ENCODE peak calls at places on chromosomes 5 and 9, in seven cellular contexts. One of them, this sample, is unnamed. For H3K36me3, the result is how much of the 10 kb centered on the place peaks cover.

GRCh38 chr5:68344447-68345111 is 129.0 kb downstream of the PIK3R1 start:
- DNase-seq in hepatocyte: peak
- DNase-seq in psoas muscle: no peak
- DNase-seq in transverse colon: no peak
- DNase-seq in tibial artery: no peak
- DNase-seq in heart left ventricle: no peak
- DNase-seq in PC-9: peak
- DNase-seq in this sample: no peak

GRCh38 chr5:142966146-142966455 is 195.9 kb downstream of the ARHGAP26 start:
- DNase-seq in hepatocyte: no peak
- DNase-seq in psoas muscle: no peak
- DNase-seq in transverse colon: no peak
- DNase-seq in tibial artery: no peak
- DNase-seq in heart left ventricle: no peak
- DNase-seq in PC-9: no peak
- DNase-seq in this sample: no peak

GRCh38 chr5:145479271-145479670 is 355.9 kb downstream of the PRELID2 start:
- DNase-seq in hepatocyte: no peak
- DNase-seq in psoas muscle: no peak
- DNase-seq in transverse colon: no peak
- DNase-seq in tibial artery: no peak
- DNase-seq in heart left ventricle: no peak
- DNase-seq in PC-9: no peak
- DNase-seq in this sample: no peak

GRCh38 chr5:54477941-54478478 is 22.5 kb downstream of the HSPB3 start:
- DNase-seq in hepatocyte: no peak
- DNase-seq in psoas muscle: no peak
- DNase-seq in transverse colon: no peak
- DNase-seq in tibial artery: no peak
- DNase-seq in heart left ventricle: no peak
- DNase-seq in PC-9: no peak
- DNase-seq in this sample: no peak

GRCh38 chr9:111375817-111376564 is 46.0 kb upstream of the OR2K2 start:
- DNase-seq in hepatocyte: no peak
- DNase-seq in psoas muscle: no peak
- DNase-seq in transverse colon: no peak
- DNase-seq in tibial artery: no peak
- DNase-seq in heart left ventricle: no peak
- DNase-seq in PC-9: peak
- DNase-seq in this sample: no peak

GRCh38 chr9:88018101-88018500 is 43.8 kb upstream of the CDK20 start:
- DNase-seq in hepatocyte: no peak
- DNase-seq in psoas muscle: no peak
- DNase-seq in transverse colon: no peak
- DNase-seq in tibial artery: no peak
- DNase-seq in heart left ventricle: no peak
- DNase-seq in PC-9: no peak
- DNase-seq in this sample: no peak

GRCh38 chr5:76125888-76126287 is 42.7 kb downstream of the SV2C start:
- DNase-seq in hepatocyte: no peak
- DNase-seq in psoas muscle: no peak
- DNase-seq in transverse colon: no peak
- DNase-seq in tibial artery: no peak
- DNase-seq in heart left ventricle: no peak
- DNase-seq in PC-9: no peak
- DNase-seq in this sample: no peak

GRCh38 chr9:114954986-114955623 is 24.7 kb upstream of the TNFSF8 start:
- DNase-seq in hepatocyte: no peak
- DNase-seq in psoas muscle: no peak
- DNase-seq in transverse colon: no peak
- DNase-seq in tibial artery: no peak
- DNase-seq in heart left ventricle: peak
- DNase-seq in PC-9: no peak
- DNase-seq in this sample: no peak

GRCh38 chr5:135695656-135696055 is 116.9 kb upstream of the CXCL14 start:
- DNase-seq in hepatocyte: peak
- DNase-seq in psoas muscle: no peak
- DNase-seq in transverse colon: no peak
- DNase-seq in tibial artery: no peak
- DNase-seq in heart left ventricle: no peak
- DNase-seq in PC-9: no peak
- DNase-seq in this sample: no peak

GRCh38 chr5:66958984-66959641 is 237.5 kb downstream of the CD180 start:
- DNase-seq in hepatocyte: peak
- DNase-seq in psoas muscle: peak
- DNase-seq in transverse colon: no peak
- DNase-seq in tibial artery: no peak
- DNase-seq in heart left ventricle: peak
- DNase-seq in PC-9: peak
- DNase-seq in this sample: peak

GRCh38 chr5:178529080-178529479 is 61.1 kb downstream of the COL23A1 start:
- DNase-seq in hepatocyte: no peak
- DNase-seq in psoas muscle: no peak
- DNase-seq in transverse colon: no peak
- DNase-seq in tibial artery: peak
- DNase-seq in heart left ventricle: no peak
- DNase-seq in PC-9: no peak
- DNase-seq in this sample: no peak

GRCh38 chr9:137535120-137535428 is 15.1 kb downstream of the PNPLA7 start:
- DNase-seq in hepatocyte: no peak
- DNase-seq in psoas muscle: no peak
- DNase-seq in transverse colon: no peak
- DNase-seq in tibial artery: no peak
- DNase-seq in heart left ventricle: no peak
- DNase-seq in PC-9: no peak
- DNase-seq in this sample: no peak

DNA sequence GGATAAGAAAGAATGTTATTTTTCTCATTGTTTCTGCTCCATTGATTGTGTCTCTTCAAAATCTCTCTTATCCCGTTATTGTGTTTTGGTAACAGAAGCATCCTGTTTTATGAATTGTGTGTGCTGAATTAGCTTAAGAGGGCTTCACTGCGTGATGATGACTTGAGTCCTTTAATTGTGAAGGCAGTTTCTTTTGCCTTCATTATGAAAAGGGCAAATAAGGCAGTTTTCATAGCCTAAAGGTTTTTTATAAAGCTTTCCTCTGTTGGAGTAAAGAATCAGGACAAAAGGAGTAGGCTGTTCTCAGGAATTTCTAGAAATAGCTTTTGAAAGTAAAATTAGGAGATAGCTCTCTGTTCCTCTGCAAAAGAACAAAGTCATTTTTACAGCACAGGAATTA is 169.8 kb downstream of the FOCAD start:
- DNase-seq in hepatocyte: no peak
- DNase-seq in psoas muscle: no peak
- DNase-seq in transverse colon: no peak
- DNase-seq in tibial artery: no peak
- DNase-seq in heart left ventricle: no peak
- DNase-seq in PC-9: no peak
- DNase-seq in this sample: no peak
- H3K4me3 ChIP-seq in hepatocyte: no peak
- H3K4me3 ChIP-seq in psoas muscle: no peak
- H3K4me3 ChIP-seq in transverse colon: no peak
- H3K4me3 ChIP-seq in tibial artery: no peak
- H3K4me3 ChIP-seq in heart left ventricle: no peak
- H3K4me3 ChIP-seq in PC-9: no peak
- H3K4me3 ChIP-seq in this sample: no peak

GRCh38 chr5:82885657-82886389 is 191.4 kb downstream of the TMEM167A start:
- DNase-seq in hepatocyte: peak
- DNase-seq in psoas muscle: no peak
- DNase-seq in transverse colon: no peak
- DNase-seq in tibial artery: no peak
- DNase-seq in heart left ventricle: no peak
- DNase-seq in PC-9: no peak
- DNase-seq in this sample: no peak
- TF ChIP-seq CTCF in hepatocyte: peak
- TF ChIP-seq CTCF in psoas muscle: no peak
- TF ChIP-seq CTCF in transverse colon: no peak
- TF ChIP-seq CTCF in tibial artery: no peak
- TF ChIP-seq CTCF in heart left ventricle: no peak
- TF ChIP-seq CTCF in PC-9: no peak
- TF ChIP-seq CTCF in this sample: no peak

GRCh38 chr9:128106181-128106939 is 21.2 kb downstream of the PTGES2 start:
- DNase-seq in hepatocyte: no peak
- DNase-seq in psoas muscle: peak
- DNase-seq in transverse colon: no peak
- DNase-seq in tibial artery: no peak
- DNase-seq in heart left ventricle: peak
- DNase-seq in PC-9: no peak
- DNase-seq in this sample: peak

GRCh38 chr9:128107971-128108783 is 19.4 kb downstream of the PTGES2 start:
- DNase-seq in hepatocyte: peak
- DNase-seq in psoas muscle: peak
- DNase-seq in transverse colon: no peak
- DNase-seq in tibial artery: no peak
- DNase-seq in heart left ventricle: peak
- DNase-seq in PC-9: no peak
- DNase-seq in this sample: peak

GRCh38 chr9:128107260-128107970 is 20.1 kb downstream of the PTGES2 start:
- DNase-seq in hepatocyte: no peak
- DNase-seq in psoas muscle: peak
- DNase-seq in transverse colon: no peak
- DNase-seq in tibial artery: no peak
- DNase-seq in heart left ventricle: peak
- DNase-seq in PC-9: no peak
- DNase-seq in this sample: peak

GRCh38 chr9:128106940-128107259 is 20.6 kb downstream of the PTGES2 start:
- DNase-seq in hepatocyte: no peak
- DNase-seq in psoas muscle: peak
- DNase-seq in transverse colon: no peak
- DNase-seq in tibial artery: no peak
- DNase-seq in heart left ventricle: peak
- DNase-seq in PC-9: no peak
- DNase-seq in this sample: peak

DNA sequence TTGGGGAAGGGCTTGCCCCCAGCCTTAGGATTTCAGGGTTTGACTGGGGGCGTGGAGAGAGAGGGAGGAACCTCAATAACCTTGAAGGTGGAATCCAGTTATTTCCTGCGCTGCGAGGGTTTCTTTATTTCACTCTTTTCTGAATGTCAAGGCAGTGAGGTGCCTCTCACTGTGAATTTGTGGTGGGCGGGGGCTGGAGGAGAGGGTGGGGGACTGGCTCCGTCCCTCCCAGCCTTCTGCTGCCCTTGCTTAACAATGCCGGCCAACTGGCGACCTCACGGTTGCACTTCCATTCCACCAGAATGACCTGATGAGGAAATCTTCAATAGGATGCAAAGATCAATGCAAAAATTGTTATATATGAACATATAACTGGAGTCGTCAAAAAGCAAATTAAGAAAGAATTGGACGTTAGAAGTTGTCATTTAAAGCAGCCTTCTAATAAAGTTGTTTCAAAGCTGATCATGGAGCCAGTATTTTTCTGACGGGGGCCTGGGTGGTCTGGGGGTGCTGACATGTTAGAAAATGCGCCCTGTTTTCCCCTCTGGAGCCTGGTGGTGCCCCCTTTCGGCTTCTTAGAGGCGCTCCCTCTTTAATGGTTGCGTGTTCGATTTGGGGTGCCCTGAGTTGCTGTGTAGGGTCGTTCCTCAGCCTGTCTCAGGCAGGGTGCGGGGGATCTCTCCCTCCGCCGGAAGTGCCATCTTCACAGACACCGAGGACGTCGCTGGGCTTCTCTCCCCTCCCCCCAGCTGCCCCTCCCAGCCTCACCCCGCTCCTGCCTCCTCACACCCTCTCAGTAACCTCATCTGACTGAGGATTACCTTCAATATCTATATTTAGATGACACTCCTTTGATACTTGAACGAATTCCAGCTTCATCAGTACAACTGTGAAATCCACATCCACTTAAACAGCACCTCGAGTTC is 18.5 kb downstream of the PTGES2 start:
- DNase-seq in hepatocyte: peak
- DNase-seq in psoas muscle: peak
- DNase-seq in transverse colon: peak
- DNase-seq in tibial artery: no peak
- DNase-seq in heart left ventricle: peak
- DNase-seq in PC-9: no peak
- DNase-seq in this sample: no peak
- H3K36me3 ChIP-seq in hepatocyte: under half
- H3K36me3 ChIP-seq in psoas muscle: under half
- H3K36me3 ChIP-seq in transverse colon: under half
- H3K36me3 ChIP-seq in tibial artery: half or more
- H3K36me3 ChIP-seq in heart left ventricle: under half
- H3K36me3 ChIP-seq in PC-9: under half
- H3K36me3 ChIP-seq in this sample: half or more

GRCh38 chr5:149916317-149917072 is 28.1 kb downstream of the PDE6A start:
- DNase-seq in hepatocyte: no peak
- DNase-seq in psoas muscle: peak
- DNase-seq in transverse colon: no peak
- DNase-seq in tibial artery: no peak
- DNase-seq in heart left ventricle: no peak
- DNase-seq in PC-9: no peak
- DNase-seq in this sample: no peak
- H3K4me3 ChIP-seq in hepatocyte: no peak
- H3K4me3 ChIP-seq in psoas muscle: no peak
- H3K4me3 ChIP-seq in transverse colon: no peak
- H3K4me3 ChIP-seq in tibial artery: no peak
- H3K4me3 ChIP-seq in heart left ventricle: no peak
- H3K4me3 ChIP-seq in PC-9: no peak
- H3K4me3 ChIP-seq in this sample: no peak

DNA sequence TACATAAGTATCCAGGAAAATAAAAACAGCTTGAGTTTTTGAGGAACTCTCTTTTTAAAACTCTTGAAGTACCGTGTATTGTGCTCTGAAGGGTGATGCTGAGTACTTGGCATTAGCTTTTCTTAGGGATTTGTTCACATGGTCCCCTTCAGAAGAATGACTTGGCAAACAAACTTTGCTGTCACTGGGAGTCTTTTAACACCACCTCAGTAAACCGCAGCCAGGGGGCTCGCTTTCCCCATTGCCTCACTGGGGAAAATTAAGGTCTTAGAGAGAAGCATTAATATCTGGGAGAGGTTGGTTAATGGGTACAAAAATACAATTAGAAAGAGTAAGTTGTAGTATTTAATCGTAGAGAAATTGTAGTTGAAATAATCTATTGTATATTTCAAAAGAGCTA is 105.9 kb upstream of the DAP start:
- DNase-seq in hepatocyte: no peak
- DNase-seq in psoas muscle: no peak
- DNase-seq in transverse colon: no peak
- DNase-seq in tibial artery: no peak
- DNase-seq in heart left ventricle: no peak
- DNase-seq in PC-9: no peak
- DNase-seq in this sample: no peak
- TF ChIP-seq CTCF in hepatocyte: peak
- TF ChIP-seq CTCF in psoas muscle: no peak
- TF ChIP-seq CTCF in transverse colon: no peak
- TF ChIP-seq CTCF in tibial artery: no peak
- TF ChIP-seq CTCF in heart left ventricle: no peak
- TF ChIP-seq CTCF in PC-9: peak
- TF ChIP-seq CTCF in this sample: no peak